ENCODE peak calls at places on chromosomes 16 and 17, in eight cellular contexts. Y is transverse colon; A is stimulated activated CD8-positive, alpha-beta memory T cell treated with anti-CD3 and anti-CD28 coated beads, Interleukin-15, amount 100 ng/mL, for 24 hours; O is Daoy; E is GM12878; Z is neural progenitor cell; B is SW 1271; J is cardiac muscle cell. C is an unnamed sample.

GRCh38 chr16:52578829-52579193 is 31.9 kb upstream of the TOX3 start:
- DNase-seq in Y (no peak), A (no peak), O (no peak), E (no peak), Z (no peak), B (no peak), J (no peak), C (no peak)

GRCh38 chr17:4427505-4427904 is 6.2 kb upstream of the SPNS3 start:
- DNase-seq in Y (no peak), A (no peak), O (no peak), E (no peak), Z (no peak), B (no peak), J (no peak), C (no peak)

GRCh38 chr17:5043524-5043923 is 8.3 kb upstream of the SLC52A1 start:
- DNase-seq in Y (no peak), A (no peak), O (no peak), E (no peak), Z (no peak), B (no peak), J (no peak), C (no peak)

GRCh38 chr17:19398301-19399181 is 11.6 kb upstream of the MFAP4 start:
- DNase-seq in Y (peak; percentile 85), A (no peak), O (peak; percentile 63), E (no peak), Z (no peak), B (no peak), J (peak; percentile 78), C (no peak)

GRCh38 chr17:64491995-64492394 is 4.9 kb downstream of the POLG2 start:
- DNase-seq in Y (no peak), A (no peak), O (no peak), E (no peak), Z (no peak), B (no peak), J (no peak), C (peak; percentile 47)

GRCh38 chr16:1863681-1864460 is 8.1 kb downstream of the MEIOB start:
- DNase-seq in Y (no peak), A (no peak), O (no peak), E (no peak), Z (peak; percentile 38), B (no peak), J (peak; percentile 62), C (peak; percentile 44)

GRCh38 chr16:73214825-73215481 is 167.0 kb upstream of the ZFHX3 start:
- DNase-seq in Y (no peak), A (no peak), O (no peak), E (no peak), Z (no peak), B (no peak), J (peak; percentile 52), C (peak; percentile 93)

GRCh38 chr16:64236351-64236750 is 885.5 kb downstream of the CDH11 start:
- DNase-seq in Y (no peak), A (no peak), O (no peak), E (no peak), Z (no peak), B (no peak), J (no peak), C (peak; percentile 10)

GRCh38 chr17:75632863-75633483 is at the start of gene SMIM5:
- DNase-seq in Y (peak; percentile 90), A (peak; percentile 78), O (peak; percentile 75), E (no peak), Z (peak; percentile 91), B (peak; percentile 29), J (peak; percentile 91), C (peak; percentile 83)

GRCh38 chr17:8746501-8747236 is 2.0 kb upstream of the CCDC42 start:
- DNase-seq in Y (no peak), A (no peak), O (peak; percentile 22), E (peak; percentile 1), Z (peak; percentile 20), B (no peak), J (no peak), C (peak; percentile 5)

GRCh38 chr16:86381491-86381890 is 128.8 kb upstream of the FOXF1 start:
- DNase-seq in Y (no peak), A (no peak), O (no peak), E (no peak), Z (no peak), B (no peak), J (no peak), C (no peak)

GRCh38 chr16:80084614-80085013 is 456.2 kb upstream of the DYNLRB2 start:
- DNase-seq in Y (peak; percentile 27), A (no peak), O (peak; percentile 58), E (no peak), Z (peak; percentile 87), B (no peak), J (peak; percentile 38), C (no peak)

GRCh38 chr17:59707971-59708425 is 544 bp downstream of the VMP1 start:
- DNase-seq in Y (no peak), A (no peak), O (no peak), E (no peak), Z (no peak), B (no peak), J (no peak), C (no peak)

GRCh38 chr17:32240745-32241144 is 24.9 kb upstream of the RHBDL3 start:
- DNase-seq in Y (no peak), A (no peak), O (peak; percentile 27), E (no peak), Z (no peak), B (no peak), J (peak; percentile 38), C (no peak)

GRCh38 chr17:17609121-17609520 is 17.6 kb upstream of the PEMT start:
- DNase-seq in Y (no peak), A (no peak), O (peak; percentile 32), E (no peak), Z (no peak), B (no peak), J (no peak), C (no peak)

GRCh38 chr17:57782051-57782490 is 37.0 kb upstream of the CCDC182 start:
- DNase-seq in Y (no peak), A (no peak), O (no peak), E (no peak), Z (peak; percentile 20), B (no peak), J (peak; percentile 4), C (no peak)

GRCh38 chr17:9611557-9611956 is 33.8 kb upstream of the USP43 start:
- DNase-seq in Y (no peak), A (no peak), O (no peak), E (no peak), Z (no peak), B (no peak), J (no peak), C (no peak)

GRCh38 chr16:78988361-78988992 is 612.1 kb downstream of the MAF start:
- DNase-seq in Y (no peak), A (no peak), O (peak; percentile 62), E (no peak), Z (peak; percentile 60), B (no peak), J (no peak), C (no peak)

GRCh38 chr16:10609410-10609774 is 29.0 kb upstream of the EMP2 start:
- DNase-seq in Y (no peak), A (no peak), O (peak; percentile 37), E (no peak), Z (no peak), B (no peak), J (peak; percentile 69), C (peak; percentile 89)

C was measured in IMR-90.